ENCODE peak calls at places on chromosome 13, in eight cellular contexts. O is esophagus muscularis mucosa, R is colonic mucosa, F is heart left ventricle, B is PC-3, J is fibroblast of lung, Q is cardiac muscle cell, D is pancreas. G is an unnamed sample.
A peak's percentile ranks its signal among the peaks of the same experiment; 100 is the strongest.

GRCh38 chr13:24528816-24529398 is 16.3 kb upstream of the PARP4 start:
- DNase-seq in O (no peak), R (no peak), F (no peak), B (no peak), J (no peak), Q (no peak), D (no peak), G (no peak)

GRCh38 chr13:110351636-110352420 is 44.7 kb downstream of the COL4A2 start:
- DNase-seq in O (no peak), R (no peak), F (no peak), B (peak; percentile 44), J (no peak), Q (no peak), D (no peak), G (no peak)

GRCh38 chr13:112729408-112729807 is 39.6 kb downstream of the ATP11A start:
- DNase-seq in O (no peak), R (no peak), F (peak; percentile 92), B (no peak), J (no peak), Q (peak; percentile 95), D (no peak), G (no peak)

GRCh38 chr13:59680429-59681024 is 483.2 kb downstream of the DIAPH3 start:
- DNase-seq in O (no peak), R (no peak), F (no peak), B (peak; percentile 39), J (peak; percentile 59), Q (peak; percentile 39), D (no peak), G (no peak)

GRCh38 chr13:21043898-21044297 is 17.5 kb downstream of the LATS2 start:
- DNase-seq in O (no peak), R (no peak), F (no peak), B (no peak), J (peak; percentile 92), Q (peak; percentile 22), D (no peak), G (no peak)

GRCh38 chr13:26459276-26460131 is 98.0 kb upstream of the WASF3 start:
- DNase-seq in O (peak; percentile 75), R (no peak), F (peak; percentile 79), B (peak; percentile 61), J (no peak), Q (no peak), D (no peak), G (no peak)

GRCh38 chr13:23956106-23956505 is 58.8 kb upstream of the C1QTNF9B start:
- DNase-seq in O (no peak), R (peak; percentile 45), F (no peak), B (peak; percentile 93), J (peak; percentile 21), Q (no peak), D (no peak), G (no peak)

GRCh38 chr13:27510082-27510481 is 59.7 kb upstream of the MTIF3 start:
- DNase-seq in O (no peak), R (no peak), F (no peak), B (no peak), J (no peak), Q (no peak), D (no peak), G (no peak)

GRCh38 chr13:110854866-110855265 is 60.0 kb downstream of the ANKRD10 start:
- DNase-seq in O (no peak), R (no peak), F (no peak), B (no peak), J (no peak), Q (no peak), D (no peak), G (no peak)

GRCh38 chr13:21121616-21122015 is 54.7 kb downstream of the SKA3 start:
- DNase-seq in O (no peak), R (no peak), F (no peak), B (no peak), J (no peak), Q (no peak), D (no peak), G (no peak)

GRCh38 chr13:52846567-52847321 is 1.7 kb downstream of the PCDH8 start:
- DNase-seq in O (no peak), R (peak; percentile 63), F (peak; percentile 67), B (no peak), J (peak; percentile 7), Q (peak; percentile 90), D (peak; percentile 65), G (no peak)

GRCh38 chr13:110284809-110285519 is 22.0 kb downstream of the COL4A1 start:
- DNase-seq in O (no peak), R (no peak), F (no peak), B (no peak), J (no peak), Q (no peak), D (no peak), G (no peak)

GRCh38 chr13:64272681-64273080 is 2857.0 kb upstream of the PCDH20 start:
- DNase-seq in O (no peak), R (no peak), F (no peak), B (no peak), J (no peak), Q (no peak), D (no peak), G (no peak)

GRCh38 chr13:54574791-54575190 is 1546.2 kb downstream of the OLFM4 start:
- DNase-seq in O (no peak), R (no peak), F (no peak), B (peak; percentile 4), J (no peak), Q (no peak), D (no peak), G (no peak)

GRCh38 chr13:113922412-113923118 is 51.3 kb downstream of the C13orf46 start:
- DNase-seq in O (no peak), R (no peak), F (no peak), B (no peak), J (no peak), Q (no peak), D (peak; percentile 10), G (no peak)

GRCh38 chr13:110336108-110336507 is 29.0 kb downstream of the COL4A2 start:
- DNase-seq in O (no peak), R (no peak), F (no peak), B (no peak), J (no peak), Q (no peak), D (no peak), G (no peak)

GRCh38 chr13:20118268-20119140 is 42.3 kb downstream of the GJA3 start:
- DNase-seq in O (no peak), R (peak; percentile 78), F (peak; percentile 71), B (peak; percentile 26), J (peak; percentile 59), Q (peak; percentile 36), D (peak; percentile 79), G (no peak)

GRCh38 chr13:110946171-110946570 is 31.3 kb upstream of the ANKRD10 start:
- DNase-seq in O (no peak), R (no peak), F (no peak), B (no peak), J (no peak), Q (no peak), D (no peak), G (no peak)

GRCh38 chr13:34413538-34414210 is 528.4 kb upstream of the NBEA start:
- DNase-seq in O (no peak), R (no peak), F (no peak), B (peak; percentile 16), J (no peak), Q (no peak), D (no peak), G (no peak)

GRCh38 chr13:48006396-48006795 is 5.3 kb upstream of the SUCLA2 start:
- DNase-seq in O (no peak), R (no peak), F (no peak), B (peak; percentile 64), J (no peak), Q (no peak), D (no peak), G (no peak)

GRCh38 chr13:108093616-108094015 is 121.7 kb downstream of the LIG4 start:
- DNase-seq in O (no peak), R (no peak), F (no peak), B (no peak), J (no peak), Q (no peak), D (no peak), G (no peak)

GRCh38 chr13:24983094-24983493 is 112.8 kb upstream of the PABPC3 start:
- DNase-seq in O (no peak), R (peak; percentile 46), F (no peak), B (no peak), J (no peak), Q (no peak), D (no peak), G (no peak)

GRCh38 chr13:91292630-91293221 is 54.8 kb upstream of the MIR17HG start:
- DNase-seq in O (no peak), R (no peak), F (no peak), B (no peak), J (no peak), Q (no peak), D (no peak), G (no peak)

GRCh38 chr13:64538711-64539110 is 2691.4 kb downstream of the PCDH9 start:
- DNase-seq in O (no peak), R (no peak), F (no peak), B (peak; percentile 6), J (no peak), Q (no peak), D (no peak), G (no peak)

GRCh38 chr13:43401364-43401763 is 378.0 kb downstream of the DNAJC15 start:
- DNase-seq in O (no peak), R (no peak), F (no peak), B (no peak), J (no peak), Q (no peak), D (no peak), G (no peak)

GRCh38 chr13:41470187-41470586 is 12.8 kb downstream of the RGCC start:
- DNase-seq in O (no peak), R (no peak), F (no peak), B (no peak), J (no peak), Q (no peak), D (no peak), G (no peak)
- TF ChIP-seq CTCF in O (no peak), R (no peak), F (no peak), B (no peak), J (no peak), Q (no peak), D (no peak), G (no peak)

GRCh38 chr13:102555914-102556553 is 40.8 kb upstream of the TPP2 start:
- DNase-seq in O (no peak), R (no peak), F (no peak), B (peak; percentile 56), J (peak; percentile 56), Q (peak; percentile 9), D (no peak), G (no peak)
- H3K4me3 ChIP-seq in O (no peak overlapping the region), R (no peak overlapping the region), F (no peak overlapping the region), B (no peak overlapping the region), J (no peak overlapping the region), Q (no peak overlapping the region), D (no peak overlapping the region), G (no peak overlapping the region)

GRCh38 chr13:98083507-98083906 is 59.4 kb upstream of the FARP1 start:
- DNase-seq in O (no peak), R (no peak), F (no peak), B (peak; percentile 41), J (peak; percentile 75), Q (no peak), D (no peak), G (no peak)
- TF ChIP-seq CTCF in O (no peak), R (no peak), F (no peak), B (no peak), J (no peak), Q (peak; percentile 26), D (no peak), G (no peak)

DNA sequence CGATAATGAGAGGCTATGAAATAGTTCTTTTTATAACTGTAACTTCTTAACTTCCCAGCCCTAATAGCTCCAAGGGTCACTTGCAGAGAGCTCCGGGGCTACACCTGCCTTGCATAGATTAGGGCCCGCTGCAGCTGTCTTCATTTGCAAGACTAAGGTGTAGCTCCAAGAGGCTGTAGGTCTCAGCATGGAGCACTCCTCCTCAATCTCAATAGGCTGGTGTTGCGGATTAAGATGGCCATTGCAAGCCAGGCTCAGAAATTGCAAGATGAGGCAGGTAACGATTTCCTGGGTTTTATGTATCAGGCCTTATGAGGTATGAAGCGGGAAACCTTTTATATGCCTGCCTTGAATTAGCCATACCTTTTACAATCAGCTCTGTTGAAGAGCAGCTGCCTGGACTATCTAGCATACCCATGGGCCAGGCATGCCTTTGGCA is 185.7 kb downstream of the TM9SF2 start:
- DNase-seq in O (no peak), R (peak; percentile 40), F (no peak), B (no peak), J (no peak), Q (no peak), D (no peak), G (no peak)
- H3K4me3 ChIP-seq in O (no peak overlapping the region), R (no peak overlapping the region), F (no peak overlapping the region), B (no peak overlapping the region), J (no peak overlapping the region), Q (no peak overlapping the region), D (no peak overlapping the region), G (no peak overlapping the region)